ENCODE peak calls at places on chromosomes 3 and 15, in nine cellular contexts. J, K, B, N, C, V, D, T and Q are unnamed samples.

GRCh38 chr3:188473045-188473444 is 319.1 kb downstream of the LPP start:
- DNase-seq in D (no peak), B (no peak), N (no peak), T (no peak), C (no peak), V (no peak), J (no peak), K (no peak), Q (no peak)

GRCh38 chr3:48503406-48504050 is 446 bp downstream of the SHISA5 start:
- DNase-seq in D (peak), C (peak), B (peak), J (no peak), K (no peak), N (peak), V (peak), T (no peak), Q (peak)

GRCh38 chr3:141659821-141660597 is 78.1 kb upstream of the RNF7 start:
- DNase-seq in K (peak), V (peak), T (no peak), N (peak), C (peak), J (no peak), D (peak), B (peak), Q (peak)

GRCh38 chr3:159884661-159885402 is 103.8 kb upstream of the IL12A start:
- DNase-seq in J (no peak), N (peak), B (no peak), K (peak), V (no peak), T (peak), D (peak), C (no peak), Q (no peak)

GRCh38 chr15:101024111-101024695 is 105.0 kb downstream of the LRRK1 start:
- DNase-seq in V (peak), D (no peak), K (no peak), N (peak), B (no peak), C (peak), J (no peak), T (no peak), Q (no peak)

GRCh38 chr15:49985463-49985862 is 133.6 kb downstream of the ATP8B4 start:
- DNase-seq in B (no peak), N (no peak), C (no peak), J (no peak), D (no peak), V (no peak), K (no peak), T (no peak), Q (no peak)

GRCh38 chr15:67794832-67795574 is 30.3 kb upstream of the SKOR1 start:
- DNase-seq in N (no peak), T (no peak), K (no peak), B (no peak), V (no peak), D (no peak), J (no peak), C (no peak), Q (no peak)

GRCh38 chr3:32326791-32327190 is 64.9 kb upstream of the CMTM7 start:
- DNase-seq in D (no peak), N (no peak), V (no peak), B (no peak), J (no peak), T (no peak), C (no peak), K (no peak), Q (no peak)

GRCh38 chr3:196159952-196160804 is 51.0 kb downstream of the ZDHHC19 start:
- DNase-seq in B (no peak), K (no peak), V (peak), D (peak), C (peak), J (no peak), N (peak), T (peak), Q (peak)

GRCh38 chr15:45715528-45715927 is 80.7 kb downstream of the SQOR start:
- DNase-seq in V (no peak), N (peak), B (no peak), K (peak), J (no peak), C (no peak), D (peak), T (no peak), Q (no peak)

GRCh38 chr15:39580630-39581500 is at the start of gene THBS1:
- DNase-seq in V (peak), B (peak), C (peak), T (peak), N (peak), K (peak), D (peak), J (peak), Q (peak)

GRCh38 chr3:98108162-98108561 is 21.2 kb downstream of the OR5AC2 start:
- DNase-seq in K (no peak), N (no peak), B (no peak), D (no peak), V (no peak), J (no peak), T (no peak), C (no peak), Q (no peak)

GRCh38 chr3:15500107-15500724 is 21.3 kb downstream of the COLQ start:
- DNase-seq in N (no peak), T (peak), K (no peak), V (no peak), D (no peak), B (no peak), J (no peak), C (no peak), Q (no peak)

GRCh38 chr3:55305714-55306485 is 181.2 kb downstream of the WNT5A start:
- DNase-seq in T (no peak), J (no peak), D (peak), N (peak), K (no peak), C (no peak), B (no peak), V (no peak), Q (no peak)

GRCh38 chr3:15305366-15305844 is 27.0 kb downstream of the SH3BP5 start:
- DNase-seq in C (peak), K (no peak), J (no peak), D (no peak), N (no peak), V (no peak), B (no peak), T (no peak), Q (no peak)

DNA sequence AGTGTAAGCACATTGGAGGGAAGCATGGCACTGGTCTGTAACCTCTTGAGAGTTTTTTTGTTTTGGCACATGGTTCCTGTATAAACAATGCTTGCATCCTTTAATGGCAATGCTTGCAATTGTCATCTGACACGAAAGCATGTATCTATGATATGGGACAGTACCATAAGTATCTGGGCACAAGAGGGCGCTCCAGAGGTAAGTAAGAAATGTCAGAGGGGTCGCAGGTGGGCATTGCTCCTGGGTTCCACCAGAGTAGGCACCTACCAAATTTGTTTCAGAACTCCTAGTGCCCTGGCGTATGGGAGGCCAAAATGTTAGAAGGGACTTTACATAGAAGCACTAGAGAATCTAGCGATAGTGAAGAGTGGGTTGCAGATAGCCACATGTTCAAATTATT is 58.7 kb upstream of the BCHE start:
- DNase-seq in T (peak), D (no peak), B (peak), K (peak), C (no peak), V (peak), N (peak), J (no peak), Q (no peak)
- TF ChIP-seq CTCF in T (peak), D (no peak), B (peak), K (peak), C (no peak), V (peak), N (peak), J (no peak), Q (no peak)

GRCh38 chr3:905217-905616 is 187.6 kb upstream of the CNTN6 start:
- DNase-seq in J (no peak), N (no peak), V (no peak), D (no peak), B (no peak), K (no peak), C (no peak), T (no peak), Q (no peak)

GRCh38 chr3:906739-907138 is 186.1 kb upstream of the CNTN6 start:
- DNase-seq in T (no peak), N (no peak), C (no peak), B (no peak), K (no peak), D (no peak), J (no peak), V (no peak), Q (no peak)

GRCh38 chr3:908839-909238 is 184.0 kb upstream of the CNTN6 start:
- DNase-seq in D (no peak), N (no peak), B (no peak), K (peak), V (peak), J (no peak), C (no peak), T (no peak), Q (no peak)
- TF ChIP-seq CTCF in D (no peak), N (peak), B (peak), K (peak), V (peak), J (no peak), C (no peak), T (no peak), Q (no peak)

GRCh38 chr3:197749601-197750395 is at the start of gene FYTTD1:
- DNase-seq in C (peak), B (peak), N (peak), V (peak), K (peak), T (peak), J (no peak), D (peak), Q (peak)
- TF ChIP-seq CTCF in C (peak), B (peak), N (peak), V (peak), K (peak), T (peak), J (peak), D (peak), Q (peak)

DNA sequence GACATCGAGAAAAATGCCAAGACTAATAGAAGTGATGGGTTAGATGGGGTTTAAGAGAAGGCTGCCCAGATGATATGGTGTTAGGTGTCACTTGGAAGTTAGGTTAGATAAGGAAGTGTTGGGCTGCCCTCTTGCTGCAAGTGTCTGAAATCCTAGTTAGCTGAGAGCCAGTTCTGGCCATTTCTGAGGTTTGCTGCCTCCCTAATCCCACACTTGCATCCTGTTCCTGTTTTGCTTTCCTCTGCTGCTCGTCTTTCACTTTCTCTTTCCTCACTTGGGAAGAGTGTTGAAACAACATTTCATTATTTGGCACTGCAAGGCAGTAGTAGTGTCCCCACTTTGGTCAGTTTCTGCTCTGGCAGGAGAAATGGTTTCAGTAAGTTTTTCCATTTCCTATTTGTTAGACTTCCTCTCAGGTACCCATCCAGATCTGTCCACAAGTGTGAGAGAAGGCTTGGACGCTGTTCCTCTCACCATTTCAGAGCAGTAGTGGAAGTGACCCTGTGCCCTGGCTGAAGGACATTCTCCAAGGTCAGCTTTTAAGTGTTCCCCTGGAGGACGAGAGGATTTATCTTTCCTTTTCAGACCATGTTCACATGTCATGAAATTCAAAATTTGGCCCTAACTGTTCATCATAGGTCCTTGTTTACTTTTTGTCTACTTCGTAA is 93.3 kb downstream of the ADAMTSL3 start:
- DNase-seq in K (peak), N (peak), J (no peak), T (peak), V (peak), C (no peak), B (no peak), D (no peak), Q (peak)
- TF ChIP-seq CTCF in K (peak), N (peak), J (no peak), T (no peak), V (peak), C (no peak), B (no peak), D (no peak), Q (no peak)

GRCh38 chr15:34793071-34793470 is 2.3 kb downstream of the ACTC1 start:
- DNase-seq in D (no peak), J (no peak), V (no peak), C (no peak), N (no peak), B (no peak), T (no peak), K (no peak), Q (no peak)
- TF ChIP-seq CTCF in D (no peak), J (no peak), V (no peak), C (no peak), N (no peak), B (no peak), T (no peak), K (no peak), Q (no peak)

DNA sequence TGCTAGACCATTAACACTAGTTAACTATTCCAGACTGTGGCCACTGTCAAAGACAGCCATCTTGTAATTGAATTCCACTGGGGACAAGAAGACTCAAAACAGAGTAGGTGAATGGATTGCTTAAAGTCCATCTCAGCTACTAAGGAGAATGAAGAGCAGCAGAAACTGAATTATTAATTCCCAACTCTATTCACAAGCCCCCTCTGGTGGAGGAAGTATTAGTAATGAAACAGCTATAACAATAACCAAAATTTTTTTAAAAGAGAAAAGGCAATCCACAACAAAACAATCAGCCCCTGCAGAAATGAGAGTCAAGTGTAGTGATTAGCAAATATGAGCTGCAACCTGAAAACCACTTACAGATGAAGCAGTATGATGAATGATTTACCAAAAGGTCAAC is 302.8 kb downstream of the FHIT start:
- DNase-seq in V (no peak), T (no peak), D (peak), B (no peak), C (no peak), N (peak), J (no peak), K (no peak), Q (no peak)
- TF ChIP-seq CTCF in V (peak), T (no peak), D (peak), B (peak), C (no peak), N (peak), J (no peak), K (no peak), Q (no peak)

GRCh38 chr15:73694419-73694818 is 10.2 kb downstream of the CD276 start:
- DNase-seq in V (no peak), B (no peak), J (no peak), K (no peak), N (peak), C (no peak), D (no peak), T (no peak), Q (no peak)

GRCh38 chr15:73688455-73688854 is 4.3 kb downstream of the CD276 start:
- DNase-seq in N (no peak), J (no peak), D (no peak), T (no peak), V (peak), K (no peak), B (no peak), C (peak), Q (no peak)

GRCh38 chr15:73695773-73696640 is 11.8 kb downstream of the CD276 start:
- DNase-seq in C (no peak), K (no peak), V (no peak), D (no peak), N (no peak), T (no peak), B (no peak), J (no peak), Q (no peak)

GRCh38 chr15:73686781-73687256 is 2.6 kb downstream of the CD276 start:
- DNase-seq in D (peak), V (no peak), K (no peak), B (no peak), C (peak), J (no peak), T (no peak), N (peak), Q (no peak)

DNA sequence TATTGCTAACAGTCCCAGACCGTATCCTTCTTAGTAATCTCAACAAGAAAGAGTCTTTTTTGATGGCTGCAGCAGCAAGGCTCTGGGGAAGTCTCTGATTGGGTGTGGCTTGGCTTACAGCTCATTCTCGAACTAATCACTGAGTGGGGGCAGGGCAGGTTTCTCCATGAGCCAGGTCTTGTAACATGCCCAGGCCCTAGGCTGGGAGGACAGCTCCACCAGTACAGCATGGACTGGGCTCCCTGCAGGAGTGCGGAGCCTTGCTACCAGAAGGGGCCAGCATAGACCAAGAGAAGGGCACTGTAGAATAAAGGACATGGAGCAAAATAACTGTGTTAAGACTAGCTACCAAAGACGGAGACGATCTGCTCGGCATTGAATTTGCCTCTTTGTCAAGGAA is 7.2 kb downstream of the CD276 start:
- DNase-seq in J (no peak), N (peak), C (peak), B (no peak), T (no peak), K (peak), V (peak), D (peak), Q (no peak)
- TF ChIP-seq CTCF in J (no peak), N (peak), C (no peak), B (no peak), T (no peak), K (peak), V (peak), D (peak), Q (no peak)

GRCh38 chr3:112699436-112699978 is 58.6 kb upstream of the CCDC80 start:
- DNase-seq in B (no peak), V (no peak), C (no peak), D (peak), T (no peak), N (peak), J (peak), K (peak), Q (no peak)
- TF ChIP-seq CTCF in B (no peak), V (peak), C (no peak), D (peak), T (no peak), N (peak), J (no peak), K (no peak), Q (no peak)